ENCODE peak calls at places on chromosomes 13 and 19, in seven cellular contexts. One of them, this sample, is unnamed.

GRCh38 chr19:8248348-8249328 is 39.5 kb downstream of the CERS4 start:
- DNase-seq in ELR: no peak
- DNase-seq in fibroblast of the aortic adventitia: no peak
- DNase-seq in EL: no peak
- DNase-seq in cardiac fibroblast: no peak
- DNase-seq in H9: no peak
- DNase-seq in foreskin fibroblast: no peak
- DNase-seq in this sample: no peak

GRCh38 chr13:107234315-107234714 is 666.4 kb upstream of the ARGLU1 start:
- DNase-seq in ELR: no peak
- DNase-seq in fibroblast of the aortic adventitia: no peak
- DNase-seq in EL: no peak
- DNase-seq in cardiac fibroblast: no peak
- DNase-seq in H9: no peak
- DNase-seq in foreskin fibroblast: no peak
- DNase-seq in this sample: no peak

GRCh38 chr13:106159295-106160195 is 375.9 kb downstream of the EFNB2 start:
- DNase-seq in ELR: no peak
- DNase-seq in fibroblast of the aortic adventitia: no peak
- DNase-seq in EL: no peak
- DNase-seq in cardiac fibroblast: no peak
- DNase-seq in H9: peak
- DNase-seq in foreskin fibroblast: no peak
- DNase-seq in this sample: no peak

GRCh38 chr19:16367269-16367683 is 42.6 kb downstream of the KLF2 start:
- DNase-seq in ELR: no peak
- DNase-seq in fibroblast of the aortic adventitia: no peak
- DNase-seq in EL: no peak
- DNase-seq in cardiac fibroblast: no peak
- DNase-seq in H9: no peak
- DNase-seq in foreskin fibroblast: no peak
- DNase-seq in this sample: no peak

GRCh38 chr13:111168116-111168515 is 53.0 kb downstream of the ARHGEF7 start:
- DNase-seq in ELR: no peak
- DNase-seq in fibroblast of the aortic adventitia: no peak
- DNase-seq in EL: no peak
- DNase-seq in cardiac fibroblast: no peak
- DNase-seq in H9: no peak
- DNase-seq in foreskin fibroblast: no peak
- DNase-seq in this sample: no peak

GRCh38 chr19:4172861-4173473 is 9.4 kb downstream of the SIRT6 start:
- DNase-seq in ELR: peak
- DNase-seq in fibroblast of the aortic adventitia: peak
- DNase-seq in EL: peak
- DNase-seq in cardiac fibroblast: peak
- DNase-seq in H9: peak
- DNase-seq in foreskin fibroblast: peak
- DNase-seq in this sample: no peak

GRCh38 chr13:85741017-85741416 is 58.2 kb downstream of the SLITRK6 start:
- DNase-seq in ELR: no peak
- DNase-seq in fibroblast of the aortic adventitia: no peak
- DNase-seq in EL: no peak
- DNase-seq in cardiac fibroblast: no peak
- DNase-seq in H9: no peak
- DNase-seq in foreskin fibroblast: no peak
- DNase-seq in this sample: no peak

GRCh38 chr19:8575467-8575997 is 1.7 kb downstream of the MYO1F start:
- DNase-seq in ELR: peak
- DNase-seq in fibroblast of the aortic adventitia: peak
- DNase-seq in EL: peak
- DNase-seq in cardiac fibroblast: peak
- DNase-seq in H9: peak
- DNase-seq in foreskin fibroblast: peak
- DNase-seq in this sample: no peak

GRCh38 chr19:42548545-42548944 is 20.3 kb upstream of the CEACAM1 start:
- DNase-seq in ELR: no peak
- DNase-seq in fibroblast of the aortic adventitia: no peak
- DNase-seq in EL: no peak
- DNase-seq in cardiac fibroblast: no peak
- DNase-seq in H9: no peak
- DNase-seq in foreskin fibroblast: no peak
- DNase-seq in this sample: no peak

GRCh38 chr13:113792236-113792770 is 33.3 kb downstream of the TMEM255B start:
- DNase-seq in ELR: no peak
- DNase-seq in fibroblast of the aortic adventitia: no peak
- DNase-seq in EL: no peak
- DNase-seq in cardiac fibroblast: no peak
- DNase-seq in H9: no peak
- DNase-seq in foreskin fibroblast: no peak
- DNase-seq in this sample: no peak

GRCh38 chr19:16541526-16542044 is 652 bp downstream of the CHERP start:
- DNase-seq in ELR: peak
- DNase-seq in fibroblast of the aortic adventitia: no peak
- DNase-seq in EL: peak
- DNase-seq in cardiac fibroblast: peak
- DNase-seq in H9: no peak
- DNase-seq in foreskin fibroblast: no peak
- DNase-seq in this sample: peak

GRCh38 chr13:22357132-22357531 is 686.3 kb downstream of the FGF9 start:
- DNase-seq in ELR: no peak
- DNase-seq in fibroblast of the aortic adventitia: no peak
- DNase-seq in EL: no peak
- DNase-seq in cardiac fibroblast: peak
- DNase-seq in H9: no peak
- DNase-seq in foreskin fibroblast: peak
- DNase-seq in this sample: no peak

GRCh38 chr13:84393981-84394625 is 511.8 kb upstream of the SLITRK1 start:
- DNase-seq in ELR: no peak
- DNase-seq in fibroblast of the aortic adventitia: no peak
- DNase-seq in EL: no peak
- DNase-seq in cardiac fibroblast: no peak
- DNase-seq in H9: no peak
- DNase-seq in foreskin fibroblast: no peak
- DNase-seq in this sample: no peak

GRCh38 chr19:54325631-54326030 is 12.7 kb upstream of the LILRA5 start:
- DNase-seq in ELR: no peak
- DNase-seq in fibroblast of the aortic adventitia: no peak
- DNase-seq in EL: no peak
- DNase-seq in cardiac fibroblast: no peak
- DNase-seq in H9: no peak
- DNase-seq in foreskin fibroblast: no peak
- DNase-seq in this sample: no peak

GRCh38 chr13:113666324-113666660 is 727 bp upstream of the GRK1 start:
- DNase-seq in ELR: no peak
- DNase-seq in fibroblast of the aortic adventitia: no peak
- DNase-seq in EL: no peak
- DNase-seq in cardiac fibroblast: no peak
- DNase-seq in H9: no peak
- DNase-seq in foreskin fibroblast: no peak
- DNase-seq in this sample: no peak

GRCh38 chr13:46961719-46962118 is 64.9 kb upstream of the HTR2A start:
- DNase-seq in ELR: peak
- DNase-seq in fibroblast of the aortic adventitia: peak
- DNase-seq in EL: peak
- DNase-seq in cardiac fibroblast: peak
- DNase-seq in H9: no peak
- DNase-seq in foreskin fibroblast: peak
- DNase-seq in this sample: no peak

GRCh38 chr19:495440-496332 is 600 bp upstream of the MADCAM1 start:
- DNase-seq in ELR: peak
- DNase-seq in fibroblast of the aortic adventitia: peak
- DNase-seq in EL: peak
- DNase-seq in cardiac fibroblast: peak
- DNase-seq in H9: peak
- DNase-seq in foreskin fibroblast: peak
- DNase-seq in this sample: peak